ENCODE peak calls at places on chromosomes 12 and 14, in six cellular contexts. One of them, this sample, is unnamed.

GRCh38 chr14:68643673-68644072 is 149.2 kb downstream of the ZFP36L1 start:
- DNase-seq in SK-N-SH: no peak
- DNase-seq in PC-3: no peak
- DNase-seq in OCI-LY7: no peak
- DNase-seq in GM23338: peak
- DNase-seq in hepatocyte: no peak
- DNase-seq in this sample: no peak

GRCh38 chr14:89214221-89214965 is 202.6 kb downstream of the FOXN3 start:
- DNase-seq in SK-N-SH: peak
- DNase-seq in PC-3: peak
- DNase-seq in OCI-LY7: no peak
- DNase-seq in GM23338: peak
- DNase-seq in hepatocyte: peak
- DNase-seq in this sample: no peak

GRCh38 chr12:118544569-118544968 is 168.2 kb downstream of the SUDS3 start:
- DNase-seq in SK-N-SH: no peak
- DNase-seq in PC-3: peak
- DNase-seq in OCI-LY7: no peak
- DNase-seq in GM23338: no peak
- DNase-seq in hepatocyte: no peak
- DNase-seq in this sample: peak

GRCh38 chr12:6192604-6193380 is 7.4 kb upstream of the CD9 start:
- DNase-seq in SK-N-SH: no peak
- DNase-seq in PC-3: no peak
- DNase-seq in OCI-LY7: no peak
- DNase-seq in GM23338: no peak
- DNase-seq in hepatocyte: no peak
- DNase-seq in this sample: no peak

GRCh38 chr12:31007636-31008175 is 66.0 kb upstream of the DDX11 start:
- DNase-seq in SK-N-SH: no peak
- DNase-seq in PC-3: no peak
- DNase-seq in OCI-LY7: no peak
- DNase-seq in GM23338: no peak
- DNase-seq in hepatocyte: no peak
- DNase-seq in this sample: no peak

GRCh38 chr14:86541969-86542368 is 1012.0 kb downstream of the FLRT2 start:
- DNase-seq in SK-N-SH: no peak
- DNase-seq in PC-3: no peak
- DNase-seq in OCI-LY7: no peak
- DNase-seq in GM23338: no peak
- DNase-seq in hepatocyte: no peak
- DNase-seq in this sample: no peak

GRCh38 chr12:32448581-32448980 is 49.2 kb downstream of the FGD4 start:
- DNase-seq in SK-N-SH: no peak
- DNase-seq in PC-3: no peak
- DNase-seq in OCI-LY7: no peak
- DNase-seq in GM23338: no peak
- DNase-seq in hepatocyte: no peak
- DNase-seq in this sample: no peak

GRCh38 chr14:99568567-99569560 is 35.1 kb downstream of the CCDC85C start:
- DNase-seq in SK-N-SH: no peak
- DNase-seq in PC-3: peak
- DNase-seq in OCI-LY7: no peak
- DNase-seq in GM23338: no peak
- DNase-seq in hepatocyte: no peak
- DNase-seq in this sample: no peak

GRCh38 chr12:69821032-69821431 is 4.0 kb upstream of the MYRFL start:
- DNase-seq in SK-N-SH: no peak
- DNase-seq in PC-3: no peak
- DNase-seq in OCI-LY7: no peak
- DNase-seq in GM23338: no peak
- DNase-seq in hepatocyte: no peak
- DNase-seq in this sample: no peak

GRCh38 chr12:12095016-12095415 is 24.3 kb downstream of the BCL2L14 start:
- DNase-seq in SK-N-SH: peak
- DNase-seq in PC-3: no peak
- DNase-seq in OCI-LY7: no peak
- DNase-seq in GM23338: no peak
- DNase-seq in hepatocyte: no peak
- DNase-seq in this sample: no peak

GRCh38 chr12:101908395-101908794 is 31.0 kb downstream of the DRAM1 start:
- DNase-seq in SK-N-SH: no peak
- DNase-seq in PC-3: peak
- DNase-seq in OCI-LY7: no peak
- DNase-seq in GM23338: no peak
- DNase-seq in hepatocyte: no peak
- DNase-seq in this sample: no peak

GRCh38 chr14:32033516-32033915 is 43.6 kb upstream of the ARHGAP5 start:
- DNase-seq in SK-N-SH: no peak
- DNase-seq in PC-3: no peak
- DNase-seq in OCI-LY7: no peak
- DNase-seq in GM23338: no peak
- DNase-seq in hepatocyte: no peak
- DNase-seq in this sample: no peak

GRCh38 chr14:100670017-100670974 is 56.4 kb upstream of the DLK1 start:
- DNase-seq in SK-N-SH: no peak
- DNase-seq in PC-3: no peak
- DNase-seq in OCI-LY7: no peak
- DNase-seq in GM23338: no peak
- DNase-seq in hepatocyte: peak
- DNase-seq in this sample: no peak

GRCh38 chr12:121804417-121805111 is 755 bp downstream of the SETD1B start:
- DNase-seq in SK-N-SH: peak
- DNase-seq in PC-3: peak
- DNase-seq in OCI-LY7: peak
- DNase-seq in GM23338: no peak
- DNase-seq in hepatocyte: peak
- DNase-seq in this sample: no peak

GRCh38 chr12:18798445-18799139 is 60.7 kb downstream of the CAPZA3 start:
- DNase-seq in SK-N-SH: no peak
- DNase-seq in PC-3: no peak
- DNase-seq in OCI-LY7: no peak
- DNase-seq in GM23338: no peak
- DNase-seq in hepatocyte: no peak
- DNase-seq in this sample: no peak

GRCh38 chr14:100621806-100622205 is 34.6 kb upstream of the BEGAIN start:
- DNase-seq in SK-N-SH: peak
- DNase-seq in PC-3: no peak
- DNase-seq in OCI-LY7: peak
- DNase-seq in GM23338: peak
- DNase-seq in hepatocyte: no peak
- DNase-seq in this sample: peak

GRCh38 chr14:50944647-50945413 is 547 bp upstream of the PYGL start:
- DNase-seq in SK-N-SH: no peak
- DNase-seq in PC-3: peak
- DNase-seq in OCI-LY7: no peak
- DNase-seq in GM23338: no peak
- DNase-seq in hepatocyte: peak
- DNase-seq in this sample: peak

GRCh38 chr12:95131589-95132335 is 58.3 kb upstream of the NR2C1 start:
- DNase-seq in SK-N-SH: no peak
- DNase-seq in PC-3: no peak
- DNase-seq in OCI-LY7: no peak
- DNase-seq in GM23338: no peak
- DNase-seq in hepatocyte: no peak
- DNase-seq in this sample: no peak

GRCh38 chr12:62977419-62977818 is 42.5 kb upstream of the PPM1H start:
- DNase-seq in SK-N-SH: no peak
- DNase-seq in PC-3: peak
- DNase-seq in OCI-LY7: no peak
- DNase-seq in GM23338: no peak
- DNase-seq in hepatocyte: no peak
- DNase-seq in this sample: peak

GRCh38 chr14:106436310-106436905 is 910.0 kb downstream of the TMEM121 start:
- DNase-seq in SK-N-SH: no peak
- DNase-seq in PC-3: no peak
- DNase-seq in OCI-LY7: peak
- DNase-seq in GM23338: peak
- DNase-seq in hepatocyte: no peak
- DNase-seq in this sample: no peak

GRCh38 chr14:31164115-31164514 is 43.5 kb downstream of the HECTD1 start:
- DNase-seq in SK-N-SH: no peak
- DNase-seq in PC-3: peak
- DNase-seq in OCI-LY7: no peak
- DNase-seq in GM23338: no peak
- DNase-seq in hepatocyte: peak
- DNase-seq in this sample: no peak

GRCh38 chr12:110262442-110263388 is 18.3 kb upstream of the ATP2A2 start:
- DNase-seq in SK-N-SH: no peak
- DNase-seq in PC-3: peak
- DNase-seq in OCI-LY7: no peak
- DNase-seq in GM23338: no peak
- DNase-seq in hepatocyte: no peak
- DNase-seq in this sample: no peak

GRCh38 chr14:58501214-58501816 is 73.8 kb downstream of the KIAA0586 start:
- DNase-seq in SK-N-SH: peak
- DNase-seq in PC-3: peak
- DNase-seq in OCI-LY7: peak
- DNase-seq in GM23338: peak
- DNase-seq in hepatocyte: peak
- DNase-seq in this sample: peak

GRCh38 chr14:33393155-33393894 is 454.6 kb downstream of the NPAS3 start:
- DNase-seq in SK-N-SH: no peak
- DNase-seq in PC-3: peak
- DNase-seq in OCI-LY7: no peak
- DNase-seq in GM23338: no peak
- DNase-seq in hepatocyte: no peak
- DNase-seq in this sample: no peak

GRCh38 chr12:104372048-104372720 is 68.6 kb downstream of the EID3 start:
- DNase-seq in SK-N-SH: no peak
- DNase-seq in PC-3: peak
- DNase-seq in OCI-LY7: no peak
- DNase-seq in GM23338: no peak
- DNase-seq in hepatocyte: no peak
- DNase-seq in this sample: no peak

GRCh38 chr14:92412912-92413311 is 89.9 kb downstream of the SLC24A4 start:
- DNase-seq in SK-N-SH: no peak
- DNase-seq in PC-3: no peak
- DNase-seq in OCI-LY7: no peak
- DNase-seq in GM23338: no peak
- DNase-seq in hepatocyte: peak
- DNase-seq in this sample: no peak

GRCh38 chr14:80930836-80931389 is 10.6 kb downstream of the CEP128 start:
- DNase-seq in SK-N-SH: no peak
- DNase-seq in PC-3: peak
- DNase-seq in OCI-LY7: peak
- DNase-seq in GM23338: no peak
- DNase-seq in hepatocyte: no peak
- DNase-seq in this sample: no peak

GRCh38 chr12:49982246-49983229 is 9.8 kb downstream of the AQP6 start:
- DNase-seq in SK-N-SH: no peak
- DNase-seq in PC-3: no peak
- DNase-seq in OCI-LY7: no peak
- DNase-seq in GM23338: no peak
- DNase-seq in hepatocyte: no peak
- DNase-seq in this sample: no peak

GRCh38 chr14:43316427-43316826 is 1190.7 kb downstream of the FSCB start:
- DNase-seq in SK-N-SH: no peak
- DNase-seq in PC-3: peak
- DNase-seq in OCI-LY7: no peak
- DNase-seq in GM23338: no peak
- DNase-seq in hepatocyte: no peak
- DNase-seq in this sample: no peak

GRCh38 chr14:28901631-28902030 is 135.0 kb downstream of the FOXG1 start:
- DNase-seq in SK-N-SH: no peak
- DNase-seq in PC-3: no peak
- DNase-seq in OCI-LY7: no peak
- DNase-seq in GM23338: peak
- DNase-seq in hepatocyte: no peak
- DNase-seq in this sample: no peak

GRCh38 chr12:116299548-116300150 is 22.2 kb upstream of the MED13L start:
- DNase-seq in SK-N-SH: no peak
- DNase-seq in PC-3: no peak
- DNase-seq in OCI-LY7: no peak
- DNase-seq in GM23338: no peak
- DNase-seq in hepatocyte: no peak
- DNase-seq in this sample: no peak
- TF ChIP-seq CTCF in SK-N-SH: no peak
- TF ChIP-seq CTCF in PC-3: no peak
- TF ChIP-seq CTCF in OCI-LY7: no peak
- TF ChIP-seq CTCF in GM23338: no peak
- TF ChIP-seq CTCF in hepatocyte: no peak
- TF ChIP-seq CTCF in this sample: no peak

GRCh38 chr12:84131076-84131475 is 781.5 kb downstream of the SLC6A15 start:
- DNase-seq in SK-N-SH: no peak
- DNase-seq in PC-3: peak
- DNase-seq in OCI-LY7: no peak
- DNase-seq in GM23338: no peak
- DNase-seq in hepatocyte: no peak
- DNase-seq in this sample: no peak

GRCh38 chr12:84135879-84136278 is 776.7 kb downstream of the SLC6A15 start:
- DNase-seq in SK-N-SH: no peak
- DNase-seq in PC-3: no peak
- DNase-seq in OCI-LY7: no peak
- DNase-seq in GM23338: no peak
- DNase-seq in hepatocyte: no peak
- DNase-seq in this sample: no peak

GRCh38 chr12:84134797-84135366 is 777.7 kb downstream of the SLC6A15 start:
- DNase-seq in SK-N-SH: no peak
- DNase-seq in PC-3: peak
- DNase-seq in OCI-LY7: no peak
- DNase-seq in GM23338: no peak
- DNase-seq in hepatocyte: no peak
- DNase-seq in this sample: no peak

DNA sequence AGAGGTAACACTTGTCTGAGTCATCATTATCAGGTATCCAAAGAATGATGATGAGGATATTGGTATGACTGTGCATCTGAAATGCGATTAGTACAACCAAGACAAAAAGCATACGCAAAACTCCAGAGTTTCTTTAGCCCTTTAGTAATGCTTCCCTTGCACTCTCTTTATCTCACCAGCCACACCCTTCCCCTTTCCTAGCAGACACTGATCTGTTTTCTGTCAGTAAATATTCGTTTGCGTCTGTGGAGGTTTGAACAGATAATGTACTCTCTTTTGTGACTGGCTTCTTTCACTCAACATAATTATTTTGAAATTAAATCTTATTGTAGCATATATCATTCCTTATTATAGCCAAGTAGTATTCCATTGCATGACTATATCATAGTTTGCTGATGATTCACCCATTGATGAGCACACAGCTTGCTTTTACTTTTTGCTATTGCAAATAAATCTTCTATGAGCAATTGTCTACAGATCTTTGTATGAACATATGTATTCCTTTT is 775.7 kb downstream of the SLC6A15 start:
- DNase-seq in SK-N-SH: peak
- DNase-seq in PC-3: peak
- DNase-seq in OCI-LY7: no peak
- DNase-seq in GM23338: no peak
- DNase-seq in hepatocyte: no peak
- DNase-seq in this sample: no peak
- TF ChIP-seq EZH2phosphoT487 in SK-N-SH: no peak
- TF ChIP-seq EZH2phosphoT487 in PC-3: no peak
- TF ChIP-seq EZH2phosphoT487 in OCI-LY7: no peak
- TF ChIP-seq EZH2phosphoT487 in GM23338: no peak
- TF ChIP-seq EZH2phosphoT487 in hepatocyte: no peak
- TF ChIP-seq EZH2phosphoT487 in this sample: no peak

GRCh38 chr12:2291947-2292346 is 239.2 kb downstream of the CACNA1C start:
- DNase-seq in SK-N-SH: no peak
- DNase-seq in PC-3: no peak
- DNase-seq in OCI-LY7: no peak
- DNase-seq in GM23338: no peak
- DNase-seq in hepatocyte: no peak
- DNase-seq in this sample: no peak
- TF ChIP-seq CTCF in SK-N-SH: no peak
- TF ChIP-seq CTCF in PC-3: no peak
- TF ChIP-seq CTCF in OCI-LY7: no peak
- TF ChIP-seq CTCF in GM23338: no peak
- TF ChIP-seq CTCF in hepatocyte: no peak
- TF ChIP-seq CTCF in this sample: no peak

GRCh38 chr14:61304678-61305077 is 16.7 kb upstream of the PRKCH start:
- DNase-seq in SK-N-SH: no peak
- DNase-seq in PC-3: no peak
- DNase-seq in OCI-LY7: no peak
- DNase-seq in GM23338: no peak
- DNase-seq in hepatocyte: no peak
- DNase-seq in this sample: no peak
- TF ChIP-seq EZH2phosphoT487 in SK-N-SH: no peak
- TF ChIP-seq EZH2phosphoT487 in PC-3: no peak
- TF ChIP-seq EZH2phosphoT487 in OCI-LY7: no peak
- TF ChIP-seq EZH2phosphoT487 in GM23338: no peak
- TF ChIP-seq EZH2phosphoT487 in hepatocyte: no peak
- TF ChIP-seq EZH2phosphoT487 in this sample: no peak

This sample was measured in HCT116.